ENCODE peak calls at places on chromosomes 5 and 9, in four cellular contexts. A is HepG2, Y is H1, Q is GM12878. C is an unnamed sample.

GRCh38 chr9:113475031-113475430 is 11.5 kb downstream of the RGS3 start:
- DNase-seq in A (no peak), Y (no peak), Q (no peak), C (no peak)

GRCh38 chr5:40430112-40430725 is 249.5 kb upstream of the PTGER4 start:
- DNase-seq in A (no peak), Y (no peak), Q (no peak), C (no peak)

GRCh38 chr9:95645992-95646391 is 129.2 kb upstream of the PTCH1 start:
- DNase-seq in A (no peak), Y (no peak), Q (no peak), C (no peak)

GRCh38 chr5:42912184-42912766 is 100.6 kb upstream of the SELENOP start:
- DNase-seq in A (peak), Y (no peak), Q (no peak), C (no peak)

GRCh38 chr5:124902097-124902821 is 155.8 kb upstream of the ZNF608 start:
- DNase-seq in A (no peak), Y (no peak), Q (peak), C (no peak)

GRCh38 chr5:42230839-42231238 is 192.4 kb upstream of the GHR start:
- DNase-seq in A (no peak), Y (no peak), Q (no peak), C (no peak)

GRCh38 chr5:145846087-145846486 is 10.9 kb upstream of the PRELID2 start:
- DNase-seq in A (no peak), Y (no peak), Q (no peak), C (no peak)

GRCh38 chr5:121263456-121263855 is 588.2 kb upstream of the FTMT start:
- DNase-seq in A (no peak), Y (no peak), Q (no peak), C (no peak)

GRCh38 chr5:32446660-32447059 is 2.1 kb upstream of the ZFR start:
- DNase-seq in A (no peak), Y (no peak), Q (no peak), C (no peak)

GRCh38 chr5:4027335-4027734 is 431.7 kb downstream of the IRX1 start:
- DNase-seq in A (no peak), Y (no peak), Q (no peak), C (no peak)

GRCh38 chr5:73030995-73031394 is 75.2 kb downstream of the FCHO2 start:
- DNase-seq in A (peak), Y (no peak), Q (no peak), C (no peak)

GRCh38 chr5:1129725-1130082 is 17.8 kb upstream of the SLC12A7 start:
- DNase-seq in A (no peak), Y (no peak), Q (no peak), C (no peak)

GRCh38 chr5:151150484-151151262 is 6.9 kb downstream of the ANXA6 start:
- DNase-seq in A (no peak), Y (no peak), Q (peak), C (no peak)

GRCh38 chr5:72231989-72232703 is 87.9 kb downstream of the MRPS27 start:
- DNase-seq in A (no peak), Y (no peak), Q (no peak), C (no peak)

GRCh38 chr9:74035786-74036185 is 461.3 kb upstream of the RORB start:
- DNase-seq in A (peak), Y (no peak), Q (no peak), C (no peak)

GRCh38 chr5:405421-405820 is 37.6 kb upstream of the EXOC3 start:
- DNase-seq in A (no peak), Y (no peak), Q (no peak), C (no peak)

GRCh38 chr9:92048924-92049625 is 66.1 kb downstream of the SPTLC1 start:
- DNase-seq in A (no peak), Y (no peak), Q (no peak), C (peak)

GRCh38 chr5:115723224-115723623 is 93.2 kb downstream of the CDO1 start:
- DNase-seq in A (no peak), Y (no peak), Q (no peak), C (no peak)

GRCh38 chr9:28234899-28235277 is 661.6 kb upstream of the C9orf72 start:
- DNase-seq in A (no peak), Y (peak), Q (no peak), C (no peak)

GRCh38 chr9:38227656-38228055 is 158.6 kb upstream of the SHB start:
- DNase-seq in A (no peak), Y (no peak), Q (no peak), C (no peak)

GRCh38 chr9:123834218-123834906 is 95.6 kb downstream of the DENND1A start:
- DNase-seq in A (no peak), Y (no peak), Q (no peak), C (no peak)

GRCh38 chr5:10668697-10669096 is 92.3 kb downstream of the DAP start:
- DNase-seq in A (no peak), Y (no peak), Q (no peak), C (no peak)

GRCh38 chr5:177111720-177112394 is 21.7 kb upstream of the NSD1 start:
- DNase-seq in A (peak), Y (peak), Q (no peak), C (peak)

GRCh38 chr5:167623354-167623753 is 668.1 kb upstream of the WWC1 start:
- DNase-seq in A (no peak), Y (no peak), Q (no peak), C (no peak)

GRCh38 chr5:139650031-139650688 is 2.0 kb downstream of the CXXC5 start:
- DNase-seq in A (no peak), Y (no peak), Q (no peak), C (peak)

GRCh38 chr5:93902288-93902687 is 160.9 kb upstream of the POU5F2 start:
- DNase-seq in A (peak), Y (no peak), Q (no peak), C (no peak)

GRCh38 chr9:94813379-94813778 is 86.9 kb downstream of the AOPEP start:
- DNase-seq in A (no peak), Y (no peak), Q (no peak), C (no peak)

GRCh38 chr5:43066799-43067741 is 27.0 kb upstream of the ANXA2R start:
- DNase-seq in A (peak), Y (no peak), Q (peak), C (peak)

GRCh38 chr5:35182541-35183242 is 47.6 kb downstream of the PRLR start:
- DNase-seq in A (no peak), Y (no peak), Q (no peak), C (no peak)

GRCh38 chr9:128724744-128725211 is 851 bp upstream of the ZDHHC12 start:
- DNase-seq in A (peak), Y (peak), Q (peak), C (peak)

GRCh38 chr9:77598510-77598909 is 49.6 kb downstream of the GNA14 start:
- DNase-seq in A (no peak), Y (no peak), Q (no peak), C (no peak)

GRCh38 chr5:159099049-159099760 is 511 bp downstream of the EBF1 start:
- DNase-seq in A (no peak), Y (no peak), Q (no peak), C (peak)

GRCh38 chr5:78628260-78629024 is 20.1 kb downstream of the LHFPL2 start:
- DNase-seq in A (no peak), Y (no peak), Q (no peak), C (no peak)

GRCh38 chr5:57349214-57349613 is 133.4 kb downstream of the ACTBL2 start:
- DNase-seq in A (no peak), Y (no peak), Q (no peak), C (no peak)

GRCh38 chr5:151130922-151131891 is 26.4 kb downstream of the ANXA6 start:
- DNase-seq in A (no peak), Y (no peak), Q (no peak), C (no peak)

GRCh38 chr5:151034422-151035379 is 14.3 kb downstream of the GPX3 start:
- DNase-seq in A (no peak), Y (no peak), Q (no peak), C (no peak)

GRCh38 chr5:143771229-143772001 is 40.5 kb upstream of the HMHB1 start:
- DNase-seq in A (no peak), Y (no peak), Q (no peak), C (no peak)

GRCh38 chr5:43592363-43592762 is 10.6 kb upstream of the NNT start:
- DNase-seq in A (no peak), Y (no peak), Q (no peak), C (no peak)

GRCh38 chr9:33943389-33943788 is 105.3 kb downstream of the UBAP2 start:
- DNase-seq in A (no peak), Y (no peak), Q (no peak), C (no peak)

GRCh38 chr9:33946779-33947535 is 101.7 kb downstream of the UBAP2 start:
- DNase-seq in A (no peak), Y (no peak), Q (no peak), C (no peak)

GRCh38 chr9:33939924-33940874 is 108.5 kb downstream of the UBAP2 start:
- DNase-seq in A (peak), Y (no peak), Q (no peak), C (no peak)

DNA sequence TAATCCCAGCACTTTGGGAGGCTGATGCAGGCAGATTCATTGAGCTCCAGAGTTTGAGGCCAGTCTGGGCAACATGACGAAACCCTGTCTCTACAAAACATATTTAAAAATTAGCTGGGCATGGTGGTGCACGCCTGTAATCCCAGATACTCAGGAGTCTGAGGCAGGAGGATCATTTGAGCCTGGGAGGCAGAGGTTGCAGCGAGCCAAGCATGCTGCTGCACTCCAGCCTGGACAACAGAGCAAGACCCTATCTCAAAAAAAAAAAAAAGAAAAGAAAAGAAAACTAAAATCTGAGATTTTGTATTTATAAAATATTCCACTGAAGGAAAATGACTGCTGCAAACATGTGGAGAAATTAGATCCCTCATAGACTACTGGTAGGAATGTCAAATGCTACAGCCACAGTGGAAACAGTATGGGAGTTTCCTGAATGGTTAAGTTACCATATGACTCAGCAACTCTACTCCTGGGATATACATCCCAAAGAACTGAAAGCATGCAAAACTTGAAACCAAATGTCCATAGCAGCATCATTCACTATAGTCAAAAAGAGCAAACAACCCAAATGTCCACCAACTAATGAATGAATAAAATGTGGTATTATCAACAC is 106.1 kb downstream of the UBAP2 start:
- DNase-seq in A (peak), Y (no peak), Q (no peak), C (no peak)
- TF ChIP-seq CREB1 in A (no peak), Y (no peak), Q (no peak), C (no peak)

GRCh38 chr9:114898741-114899140 is 31.6 kb downstream of the TNFSF8 start:
- DNase-seq in A (no peak), Y (no peak), Q (no peak), C (no peak)
- TF ChIP-seq SP1 in A (no peak), Y (no peak), Q (no peak), C (no peak)

GRCh38 chr5:61809651-61810050 is 477.6 kb downstream of the ZSWIM6 start:
- DNase-seq in A (no peak), Y (no peak), Q (no peak), C (no peak)
- TF ChIP-seq CREB1 in A (no peak), Y (no peak), Q (no peak), C (no peak)

DNA sequence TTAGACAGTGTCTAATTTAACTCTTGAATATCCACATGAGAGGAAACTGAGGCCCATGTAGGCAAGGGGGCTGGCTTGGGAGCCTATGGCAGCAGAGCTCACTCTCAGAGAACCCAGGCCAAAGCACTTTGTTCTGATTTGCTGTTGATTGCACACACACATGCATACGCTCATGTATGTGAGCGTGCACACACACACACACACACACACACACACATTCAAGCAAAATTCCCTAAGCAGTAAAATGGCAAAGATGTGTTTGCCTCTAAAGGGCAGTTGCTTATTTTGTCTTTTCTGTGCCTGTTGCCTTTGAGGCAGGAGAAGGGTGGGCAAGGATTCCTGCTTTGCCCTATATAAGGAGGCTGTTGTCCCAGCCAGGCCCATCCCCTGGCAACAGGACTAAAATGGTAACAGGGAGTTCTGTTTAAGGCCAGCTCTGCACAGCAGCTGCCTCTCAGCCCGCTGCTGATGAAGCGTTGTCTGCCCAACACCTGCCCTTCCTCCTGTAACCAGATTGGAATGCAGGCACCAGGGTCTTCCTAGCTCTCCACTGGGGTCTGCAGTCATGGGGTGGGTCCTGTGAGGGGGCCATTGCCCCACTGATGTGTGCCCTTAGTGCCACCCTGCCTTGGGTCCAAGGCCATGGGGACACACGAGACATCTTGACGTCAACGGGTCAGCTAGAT is 64.4 kb downstream of the PPARGC1B start:
- DNase-seq in A (no peak), Y (no peak), Q (no peak), C (no peak)
- TF ChIP-seq SP1 in A (no peak), Y (no peak), Q (no peak), C (no peak)

GRCh38 chr5:55823151-55823796 is 27.9 kb upstream of the IL31RA start:
- DNase-seq in A (no peak), Y (no peak), Q (no peak), C (no peak)

GRCh38 chr5:55817030-55817429 is 34.1 kb upstream of the IL31RA start:
- DNase-seq in A (no peak), Y (no peak), Q (no peak), C (no peak)

GRCh38 chr5:55820488-55820887 is 30.7 kb upstream of the IL31RA start:
- DNase-seq in A (no peak), Y (no peak), Q (no peak), C (no peak)

GRCh38 chr5:55816342-55816741 is 34.8 kb upstream of the IL31RA start:
- DNase-seq in A (no peak), Y (no peak), Q (no peak), C (no peak)

DNA sequence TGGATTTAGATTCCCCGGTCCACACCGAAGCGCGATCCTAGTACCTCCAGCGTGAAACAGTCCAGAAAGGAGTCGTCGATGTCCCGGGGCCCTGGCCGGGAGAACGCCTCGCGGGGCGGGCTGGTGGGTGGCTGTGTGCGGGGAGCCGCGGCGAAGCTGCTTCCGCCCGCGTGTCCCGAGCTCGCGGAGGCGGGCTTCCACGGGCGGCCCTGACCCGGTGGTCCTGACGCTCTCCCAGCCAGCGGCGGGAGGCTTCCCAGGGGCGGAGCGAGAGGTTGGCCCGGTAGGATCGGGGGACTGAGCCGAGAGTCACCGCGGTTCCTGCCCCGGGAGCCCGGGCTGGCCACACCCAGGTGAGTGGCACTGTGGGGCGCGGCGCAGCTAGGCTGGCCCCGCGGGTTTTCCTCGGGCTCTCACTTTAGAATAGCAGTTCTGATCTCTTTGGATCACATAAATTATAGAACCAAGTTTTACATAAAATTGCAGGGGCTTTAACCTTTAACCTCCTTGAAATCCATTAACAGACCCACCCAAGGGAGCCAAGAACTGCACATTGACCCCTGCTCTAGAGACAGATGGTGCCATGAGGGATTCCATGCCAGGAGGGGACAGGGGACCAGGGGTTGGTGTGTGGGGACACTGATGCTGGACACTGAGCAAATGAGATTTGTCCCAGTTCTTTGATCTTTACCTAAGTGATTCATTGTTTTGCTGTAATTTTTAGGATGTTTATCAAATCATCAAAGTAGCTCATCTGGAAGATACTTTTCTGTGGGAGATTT is 29.2 kb upstream of the IL31RA start:
- DNase-seq in A (no peak), Y (no peak), Q (no peak), C (peak)
- TF ChIP-seq CREB1 in A (no peak), Y (no peak), Q (no peak), C (no peak)